ENCODE peak calls at places on chromosomes 12 and 14, in eight cellular contexts. One of them, this sample, is unnamed.

GRCh38 chr12:40225984-40226602 is 1.3 kb downstream of the LRRK2 start:
- DNase-seq in T47D: no peak
- DNase-seq in activated CD8-positive, alpha-beta T cell treated with anti-CD3 and anti-CD28 coated beads for 36 hours: no peak
- DNase-seq in right atrium auricular region: no peak
- DNase-seq in HS-5: no peak
- DNase-seq in activated CD4-positive, alpha-beta memory T cell treated with anti-CD3 and anti-CD28 coated beads for 36 hours: no peak
- DNase-seq in GM23248: peak; percentile 8
- DNase-seq in Ammon's horn: no peak
- DNase-seq in this sample: no peak

GRCh38 chr14:75504411-75504810 is 17.9 kb upstream of the BATF start:
- DNase-seq in T47D: no peak
- DNase-seq in activated CD8-positive, alpha-beta T cell treated with anti-CD3 and anti-CD28 coated beads for 36 hours: no peak
- DNase-seq in right atrium auricular region: no peak
- DNase-seq in HS-5: no peak
- DNase-seq in activated CD4-positive, alpha-beta memory T cell treated with anti-CD3 and anti-CD28 coated beads for 36 hours: no peak
- DNase-seq in GM23248: no peak
- DNase-seq in Ammon's horn: no peak
- DNase-seq in this sample: no peak

GRCh38 chr12:6435941-6436715 is 8.6 kb upstream of the CD27 start:
- DNase-seq in T47D: no peak
- DNase-seq in activated CD8-positive, alpha-beta T cell treated with anti-CD3 and anti-CD28 coated beads for 36 hours: no peak
- DNase-seq in right atrium auricular region: no peak
- DNase-seq in HS-5: no peak
- DNase-seq in activated CD4-positive, alpha-beta memory T cell treated with anti-CD3 and anti-CD28 coated beads for 36 hours: peak; percentile 22
- DNase-seq in GM23248: no peak
- DNase-seq in Ammon's horn: no peak
- DNase-seq in this sample: no peak

GRCh38 chr12:64968989-64969819 is 144.8 kb downstream of the TBC1D30 start:
- DNase-seq in T47D: peak; percentile 66
- DNase-seq in activated CD8-positive, alpha-beta T cell treated with anti-CD3 and anti-CD28 coated beads for 36 hours: no peak
- DNase-seq in right atrium auricular region: no peak
- DNase-seq in HS-5: peak; percentile 19
- DNase-seq in activated CD4-positive, alpha-beta memory T cell treated with anti-CD3 and anti-CD28 coated beads for 36 hours: no peak
- DNase-seq in GM23248: peak; percentile 55
- DNase-seq in Ammon's horn: no peak
- DNase-seq in this sample: no peak

GRCh38 chr14:79659995-79660975 is 551.0 kb downstream of the DIO2 start:
- DNase-seq in T47D: no peak
- DNase-seq in activated CD8-positive, alpha-beta T cell treated with anti-CD3 and anti-CD28 coated beads for 36 hours: no peak
- DNase-seq in right atrium auricular region: no peak
- DNase-seq in HS-5: no peak
- DNase-seq in activated CD4-positive, alpha-beta memory T cell treated with anti-CD3 and anti-CD28 coated beads for 36 hours: no peak
- DNase-seq in GM23248: no peak
- DNase-seq in Ammon's horn: peak; percentile 1
- DNase-seq in this sample: no peak

GRCh38 chr12:105939181-105939721 is 199.5 kb downstream of the NUAK1 start:
- DNase-seq in T47D: no peak
- DNase-seq in activated CD8-positive, alpha-beta T cell treated with anti-CD3 and anti-CD28 coated beads for 36 hours: no peak
- DNase-seq in right atrium auricular region: no peak
- DNase-seq in HS-5: no peak
- DNase-seq in activated CD4-positive, alpha-beta memory T cell treated with anti-CD3 and anti-CD28 coated beads for 36 hours: no peak
- DNase-seq in GM23248: no peak
- DNase-seq in Ammon's horn: no peak
- DNase-seq in this sample: no peak

GRCh38 chr12:13339538-13339937 is 143.0 kb downstream of the EMP1 start:
- DNase-seq in T47D: no peak
- DNase-seq in activated CD8-positive, alpha-beta T cell treated with anti-CD3 and anti-CD28 coated beads for 36 hours: no peak
- DNase-seq in right atrium auricular region: no peak
- DNase-seq in HS-5: peak; percentile 16
- DNase-seq in activated CD4-positive, alpha-beta memory T cell treated with anti-CD3 and anti-CD28 coated beads for 36 hours: no peak
- DNase-seq in GM23248: peak; percentile 16
- DNase-seq in Ammon's horn: no peak
- DNase-seq in this sample: no peak

GRCh38 chr12:41531147-41531829 is 343.2 kb downstream of the PDZRN4 start:
- DNase-seq in T47D: no peak
- DNase-seq in activated CD8-positive, alpha-beta T cell treated with anti-CD3 and anti-CD28 coated beads for 36 hours: no peak
- DNase-seq in right atrium auricular region: peak; percentile 73
- DNase-seq in HS-5: no peak
- DNase-seq in activated CD4-positive, alpha-beta memory T cell treated with anti-CD3 and anti-CD28 coated beads for 36 hours: no peak
- DNase-seq in GM23248: no peak
- DNase-seq in Ammon's horn: peak; percentile 73
- DNase-seq in this sample: peak; percentile 81

GRCh38 chr14:54554401-54554800 is 12.5 kb upstream of the SAMD4A start:
- DNase-seq in T47D: no peak
- DNase-seq in activated CD8-positive, alpha-beta T cell treated with anti-CD3 and anti-CD28 coated beads for 36 hours: no peak
- DNase-seq in right atrium auricular region: no peak
- DNase-seq in HS-5: no peak
- DNase-seq in activated CD4-positive, alpha-beta memory T cell treated with anti-CD3 and anti-CD28 coated beads for 36 hours: no peak
- DNase-seq in GM23248: no peak
- DNase-seq in Ammon's horn: peak; percentile 29
- DNase-seq in this sample: no peak

GRCh38 chr14:52473557-52473956 is 78.7 kb downstream of the TXNDC16 start:
- DNase-seq in T47D: peak; percentile 59
- DNase-seq in activated CD8-positive, alpha-beta T cell treated with anti-CD3 and anti-CD28 coated beads for 36 hours: no peak
- DNase-seq in right atrium auricular region: no peak
- DNase-seq in HS-5: no peak
- DNase-seq in activated CD4-positive, alpha-beta memory T cell treated with anti-CD3 and anti-CD28 coated beads for 36 hours: no peak
- DNase-seq in GM23248: peak; percentile 45
- DNase-seq in Ammon's horn: peak; percentile 28
- DNase-seq in this sample: peak; percentile 4

GRCh38 chr12:128644664-128645296 is 179.0 kb downstream of the SLC15A4 start:
- DNase-seq in T47D: peak; percentile 23
- DNase-seq in activated CD8-positive, alpha-beta T cell treated with anti-CD3 and anti-CD28 coated beads for 36 hours: peak; percentile 58
- DNase-seq in right atrium auricular region: no peak
- DNase-seq in HS-5: no peak
- DNase-seq in activated CD4-positive, alpha-beta memory T cell treated with anti-CD3 and anti-CD28 coated beads for 36 hours: peak; percentile 30
- DNase-seq in GM23248: no peak
- DNase-seq in Ammon's horn: no peak
- DNase-seq in this sample: no peak

GRCh38 chr12:86666311-86666710 is 410.1 kb upstream of the MGAT4C start:
- DNase-seq in T47D: no peak
- DNase-seq in activated CD8-positive, alpha-beta T cell treated with anti-CD3 and anti-CD28 coated beads for 36 hours: no peak
- DNase-seq in right atrium auricular region: no peak
- DNase-seq in HS-5: no peak
- DNase-seq in activated CD4-positive, alpha-beta memory T cell treated with anti-CD3 and anti-CD28 coated beads for 36 hours: no peak
- DNase-seq in GM23248: peak; percentile 15
- DNase-seq in Ammon's horn: no peak
- DNase-seq in this sample: no peak

GRCh38 chr12:67501362-67501761 is 147.2 kb upstream of the DYRK2 start:
- DNase-seq in T47D: no peak
- DNase-seq in activated CD8-positive, alpha-beta T cell treated with anti-CD3 and anti-CD28 coated beads for 36 hours: no peak
- DNase-seq in right atrium auricular region: no peak
- DNase-seq in HS-5: no peak
- DNase-seq in activated CD4-positive, alpha-beta memory T cell treated with anti-CD3 and anti-CD28 coated beads for 36 hours: no peak
- DNase-seq in GM23248: no peak
- DNase-seq in Ammon's horn: no peak
- DNase-seq in this sample: no peak

GRCh38 chr12:13573698-13574321 is 377.3 kb downstream of the EMP1 start:
- DNase-seq in T47D: no peak
- DNase-seq in activated CD8-positive, alpha-beta T cell treated with anti-CD3 and anti-CD28 coated beads for 36 hours: no peak
- DNase-seq in right atrium auricular region: no peak
- DNase-seq in HS-5: peak; percentile 85
- DNase-seq in activated CD4-positive, alpha-beta memory T cell treated with anti-CD3 and anti-CD28 coated beads for 36 hours: no peak
- DNase-seq in GM23248: peak; percentile 94
- DNase-seq in Ammon's horn: no peak
- DNase-seq in this sample: no peak

GRCh38 chr12:73599268-73599667 is 938.4 kb upstream of the ATXN7L3B start:
- DNase-seq in T47D: no peak
- DNase-seq in activated CD8-positive, alpha-beta T cell treated with anti-CD3 and anti-CD28 coated beads for 36 hours: no peak
- DNase-seq in right atrium auricular region: no peak
- DNase-seq in HS-5: no peak
- DNase-seq in activated CD4-positive, alpha-beta memory T cell treated with anti-CD3 and anti-CD28 coated beads for 36 hours: no peak
- DNase-seq in GM23248: no peak
- DNase-seq in Ammon's horn: no peak
- DNase-seq in this sample: no peak

GRCh38 chr12:94678396-94678795 is 28.0 kb upstream of the TMCC3 start:
- DNase-seq in T47D: no peak
- DNase-seq in activated CD8-positive, alpha-beta T cell treated with anti-CD3 and anti-CD28 coated beads for 36 hours: no peak
- DNase-seq in right atrium auricular region: no peak
- DNase-seq in HS-5: no peak
- DNase-seq in activated CD4-positive, alpha-beta memory T cell treated with anti-CD3 and anti-CD28 coated beads for 36 hours: no peak
- DNase-seq in GM23248: no peak
- DNase-seq in Ammon's horn: peak; percentile 25
- DNase-seq in this sample: no peak

GRCh38 chr12:99235381-99235780 is 412.2 kb upstream of the GARIN6 start:
- DNase-seq in T47D: peak; percentile 50
- DNase-seq in activated CD8-positive, alpha-beta T cell treated with anti-CD3 and anti-CD28 coated beads for 36 hours: no peak
- DNase-seq in right atrium auricular region: no peak
- DNase-seq in HS-5: no peak
- DNase-seq in activated CD4-positive, alpha-beta memory T cell treated with anti-CD3 and anti-CD28 coated beads for 36 hours: no peak
- DNase-seq in GM23248: no peak
- DNase-seq in Ammon's horn: no peak
- DNase-seq in this sample: no peak

GRCh38 chr12:92363295-92364146 is 217.9 kb upstream of the BTG1 start:
- DNase-seq in T47D: no peak
- DNase-seq in activated CD8-positive, alpha-beta T cell treated with anti-CD3 and anti-CD28 coated beads for 36 hours: peak; percentile 56
- DNase-seq in right atrium auricular region: peak; percentile 63
- DNase-seq in HS-5: no peak
- DNase-seq in activated CD4-positive, alpha-beta memory T cell treated with anti-CD3 and anti-CD28 coated beads for 36 hours: peak; percentile 55
- DNase-seq in GM23248: peak; percentile 54
- DNase-seq in Ammon's horn: peak; percentile 80
- DNase-seq in this sample: peak; percentile 64

GRCh38 chr12:104805186-104805585 is 152.9 kb downstream of the SLC41A2 start:
- DNase-seq in T47D: no peak
- DNase-seq in activated CD8-positive, alpha-beta T cell treated with anti-CD3 and anti-CD28 coated beads for 36 hours: no peak
- DNase-seq in right atrium auricular region: no peak
- DNase-seq in HS-5: peak; percentile 37
- DNase-seq in activated CD4-positive, alpha-beta memory T cell treated with anti-CD3 and anti-CD28 coated beads for 36 hours: no peak
- DNase-seq in GM23248: peak; percentile 80
- DNase-seq in Ammon's horn: no peak
- DNase-seq in this sample: no peak

GRCh38 chr12:110941391-110941790 is 21.0 kb upstream of the MYL2 start:
- DNase-seq in T47D: no peak
- DNase-seq in activated CD8-positive, alpha-beta T cell treated with anti-CD3 and anti-CD28 coated beads for 36 hours: no peak
- DNase-seq in right atrium auricular region: no peak
- DNase-seq in HS-5: no peak
- DNase-seq in activated CD4-positive, alpha-beta memory T cell treated with anti-CD3 and anti-CD28 coated beads for 36 hours: no peak
- DNase-seq in GM23248: no peak
- DNase-seq in Ammon's horn: no peak
- DNase-seq in this sample: no peak

GRCh38 chr14:89617471-89618291 is 200.6 kb upstream of the FOXN3 start:
- DNase-seq in T47D: peak; percentile 13
- DNase-seq in activated CD8-positive, alpha-beta T cell treated with anti-CD3 and anti-CD28 coated beads for 36 hours: peak; percentile 62
- DNase-seq in right atrium auricular region: peak; percentile 70
- DNase-seq in HS-5: no peak
- DNase-seq in activated CD4-positive, alpha-beta memory T cell treated with anti-CD3 and anti-CD28 coated beads for 36 hours: peak; percentile 50
- DNase-seq in GM23248: peak; percentile 76
- DNase-seq in Ammon's horn: peak; percentile 69
- DNase-seq in this sample: peak; percentile 39

GRCh38 chr12:25694072-25694471 is 141.0 kb upstream of the LMNTD1 start:
- DNase-seq in T47D: no peak
- DNase-seq in activated CD8-positive, alpha-beta T cell treated with anti-CD3 and anti-CD28 coated beads for 36 hours: no peak
- DNase-seq in right atrium auricular region: peak; percentile 84
- DNase-seq in HS-5: peak; percentile 62
- DNase-seq in activated CD4-positive, alpha-beta memory T cell treated with anti-CD3 and anti-CD28 coated beads for 36 hours: no peak
- DNase-seq in GM23248: peak; percentile 95
- DNase-seq in Ammon's horn: peak; percentile 49
- DNase-seq in this sample: peak; percentile 19

GRCh38 chr12:65673291-65673690 is 151.0 kb upstream of the HMGA2 start:
- DNase-seq in T47D: no peak
- DNase-seq in activated CD8-positive, alpha-beta T cell treated with anti-CD3 and anti-CD28 coated beads for 36 hours: no peak
- DNase-seq in right atrium auricular region: no peak
- DNase-seq in HS-5: no peak
- DNase-seq in activated CD4-positive, alpha-beta memory T cell treated with anti-CD3 and anti-CD28 coated beads for 36 hours: no peak
- DNase-seq in GM23248: no peak
- DNase-seq in Ammon's horn: no peak
- DNase-seq in this sample: no peak

GRCh38 chr14:66717571-66718140 is 209.7 kb downstream of the GPHN start:
- DNase-seq in T47D: no peak
- DNase-seq in activated CD8-positive, alpha-beta T cell treated with anti-CD3 and anti-CD28 coated beads for 36 hours: no peak
- DNase-seq in right atrium auricular region: no peak
- DNase-seq in HS-5: no peak
- DNase-seq in activated CD4-positive, alpha-beta memory T cell treated with anti-CD3 and anti-CD28 coated beads for 36 hours: no peak
- DNase-seq in GM23248: no peak
- DNase-seq in Ammon's horn: no peak
- DNase-seq in this sample: no peak

GRCh38 chr12:44285321-44285720 is 449.4 kb downstream of the TMEM117 start:
- DNase-seq in T47D: no peak
- DNase-seq in activated CD8-positive, alpha-beta T cell treated with anti-CD3 and anti-CD28 coated beads for 36 hours: no peak
- DNase-seq in right atrium auricular region: no peak
- DNase-seq in HS-5: no peak
- DNase-seq in activated CD4-positive, alpha-beta memory T cell treated with anti-CD3 and anti-CD28 coated beads for 36 hours: no peak
- DNase-seq in GM23248: no peak
- DNase-seq in Ammon's horn: no peak
- DNase-seq in this sample: no peak

GRCh38 chr14:64938972-64939816 is 3.4 kb downstream of the GPX2 start:
- DNase-seq in T47D: no peak
- DNase-seq in activated CD8-positive, alpha-beta T cell treated with anti-CD3 and anti-CD28 coated beads for 36 hours: no peak
- DNase-seq in right atrium auricular region: no peak
- DNase-seq in HS-5: no peak
- DNase-seq in activated CD4-positive, alpha-beta memory T cell treated with anti-CD3 and anti-CD28 coated beads for 36 hours: no peak
- DNase-seq in GM23248: no peak
- DNase-seq in Ammon's horn: no peak
- DNase-seq in this sample: no peak

GRCh38 chr12:13436696-13437391 is 240.3 kb downstream of the EMP1 start:
- DNase-seq in T47D: no peak
- DNase-seq in activated CD8-positive, alpha-beta T cell treated with anti-CD3 and anti-CD28 coated beads for 36 hours: no peak
- DNase-seq in right atrium auricular region: peak; percentile 78
- DNase-seq in HS-5: peak; percentile 88
- DNase-seq in activated CD4-positive, alpha-beta memory T cell treated with anti-CD3 and anti-CD28 coated beads for 36 hours: no peak
- DNase-seq in GM23248: peak; percentile 70
- DNase-seq in Ammon's horn: no peak
- DNase-seq in this sample: no peak

GRCh38 chr14:93984987-93985410 is 8.6 kb upstream of the ASB2 start:
- DNase-seq in T47D: peak; percentile 68
- DNase-seq in activated CD8-positive, alpha-beta T cell treated with anti-CD3 and anti-CD28 coated beads for 36 hours: no peak
- DNase-seq in right atrium auricular region: no peak
- DNase-seq in HS-5: no peak
- DNase-seq in activated CD4-positive, alpha-beta memory T cell treated with anti-CD3 and anti-CD28 coated beads for 36 hours: no peak
- DNase-seq in GM23248: peak; percentile 85
- DNase-seq in Ammon's horn: peak; percentile 74
- DNase-seq in this sample: peak; percentile 54

GRCh38 chr14:64764641-64765520 is 60.7 kb downstream of the PLEKHG3 start:
- DNase-seq in T47D: peak; percentile 72
- DNase-seq in activated CD8-positive, alpha-beta T cell treated with anti-CD3 and anti-CD28 coated beads for 36 hours: peak; percentile 71
- DNase-seq in right atrium auricular region: peak; percentile 79
- DNase-seq in HS-5: no peak
- DNase-seq in activated CD4-positive, alpha-beta memory T cell treated with anti-CD3 and anti-CD28 coated beads for 36 hours: peak; percentile 80
- DNase-seq in GM23248: peak; percentile 77
- DNase-seq in Ammon's horn: peak; percentile 81
- DNase-seq in this sample: peak; percentile 75

GRCh38 chr14:77421241-77421640 is 2.1 kb downstream of the NOXRED1 start:
- DNase-seq in T47D: no peak
- DNase-seq in activated CD8-positive, alpha-beta T cell treated with anti-CD3 and anti-CD28 coated beads for 36 hours: no peak
- DNase-seq in right atrium auricular region: no peak
- DNase-seq in HS-5: peak; percentile 25
- DNase-seq in activated CD4-positive, alpha-beta memory T cell treated with anti-CD3 and anti-CD28 coated beads for 36 hours: no peak
- DNase-seq in GM23248: peak; percentile 4
- DNase-seq in Ammon's horn: no peak
- DNase-seq in this sample: peak; percentile 17

GRCh38 chr12:19529933-19530630 is 90.8 kb downstream of the AEBP2 start:
- DNase-seq in T47D: no peak
- DNase-seq in activated CD8-positive, alpha-beta T cell treated with anti-CD3 and anti-CD28 coated beads for 36 hours: no peak
- DNase-seq in right atrium auricular region: no peak
- DNase-seq in HS-5: peak; percentile 26
- DNase-seq in activated CD4-positive, alpha-beta memory T cell treated with anti-CD3 and anti-CD28 coated beads for 36 hours: no peak
- DNase-seq in GM23248: peak; percentile 51
- DNase-seq in Ammon's horn: no peak
- DNase-seq in this sample: no peak

GRCh38 chr14:100239200-100239839 is 376 bp downstream of the YY1 start:
- DNase-seq in T47D: no peak
- DNase-seq in activated CD8-positive, alpha-beta T cell treated with anti-CD3 and anti-CD28 coated beads for 36 hours: peak; percentile 45
- DNase-seq in right atrium auricular region: no peak
- DNase-seq in HS-5: no peak
- DNase-seq in activated CD4-positive, alpha-beta memory T cell treated with anti-CD3 and anti-CD28 coated beads for 36 hours: peak; percentile 51
- DNase-seq in GM23248: peak; percentile 38
- DNase-seq in Ammon's horn: no peak
- DNase-seq in this sample: no peak

GRCh38 chr12:124698211-124698997 is 131.0 kb upstream of the NCOR2 start:
- DNase-seq in T47D: no peak
- DNase-seq in activated CD8-positive, alpha-beta T cell treated with anti-CD3 and anti-CD28 coated beads for 36 hours: no peak
- DNase-seq in right atrium auricular region: no peak
- DNase-seq in HS-5: no peak
- DNase-seq in activated CD4-positive, alpha-beta memory T cell treated with anti-CD3 and anti-CD28 coated beads for 36 hours: no peak
- DNase-seq in GM23248: peak; percentile 69
- DNase-seq in Ammon's horn: peak; percentile 84
- DNase-seq in this sample: peak; percentile 89

GRCh38 chr12:94263011-94263786 is 114.8 kb downstream of the PLXNC1 start:
- DNase-seq in T47D: no peak
- DNase-seq in activated CD8-positive, alpha-beta T cell treated with anti-CD3 and anti-CD28 coated beads for 36 hours: peak; percentile 90
- DNase-seq in right atrium auricular region: no peak
- DNase-seq in HS-5: no peak
- DNase-seq in activated CD4-positive, alpha-beta memory T cell treated with anti-CD3 and anti-CD28 coated beads for 36 hours: peak; percentile 83
- DNase-seq in GM23248: peak; percentile 6
- DNase-seq in Ammon's horn: no peak
- DNase-seq in this sample: no peak

This sample was measured in putamen.